ENCODE peak calls at places on chromosome 10, in seven cellular contexts. E, Q, M, R, S, Z and P are unnamed samples.

GRCh38 chr10:79023489-79024162 is 45.1 kb upstream of the ZMIZ1 start:
- DNase-seq in E (no peak), R (no peak), Q (no peak), M (no peak), Z (peak), S (peak), P (no peak)

GRCh38 chr10:79387974-79388850 is 40.9 kb downstream of the PPIF start:
- DNase-seq in R (peak), M (no peak), S (no peak), Z (no peak), E (no peak), Q (no peak), P (no peak)

GRCh38 chr10:69397972-69398371 is 18.7 kb downstream of the TACR2 start:
- DNase-seq in M (no peak), S (peak), E (no peak), Q (peak), Z (peak), R (no peak), P (no peak)

GRCh38 chr10:13949844-13950542 is 363.2 kb downstream of the PRPF18 start:
- DNase-seq in E (no peak), S (peak), Q (peak), Z (peak), R (no peak), M (peak), P (no peak)

GRCh38 chr10:5381187-5381586 is 16.4 kb downstream of the UCN3 start:
- DNase-seq in S (peak), M (no peak), E (no peak), R (no peak), Z (no peak), Q (no peak), P (no peak)

GRCh38 chr10:64219271-64220025 is 698.2 kb downstream of the REEP3 start:
- DNase-seq in R (no peak), Q (no peak), M (no peak), Z (no peak), E (no peak), S (no peak), P (no peak)

GRCh38 chr10:25753776-25754175 is 180.3 kb upstream of the MYO3A start:
- DNase-seq in E (no peak), Q (no peak), R (no peak), Z (peak), M (no peak), S (peak), P (no peak)

GRCh38 chr10:122140941-122141623 is 130.0 kb upstream of the BTBD16 start:
- DNase-seq in S (peak), M (peak), Q (peak), Z (peak), R (peak), E (peak), P (no peak)

GRCh38 chr10:71638087-71638576 is 81.4 kb downstream of the C10orf105 start:
- DNase-seq in S (no peak), E (no peak), Q (no peak), R (peak), Z (no peak), M (no peak), P (peak)
- TF ChIP-seq CTCF in S (no peak), E (no peak), Q (no peak), R (no peak), Z (no peak), M (no peak), P (no peak)

DNA sequence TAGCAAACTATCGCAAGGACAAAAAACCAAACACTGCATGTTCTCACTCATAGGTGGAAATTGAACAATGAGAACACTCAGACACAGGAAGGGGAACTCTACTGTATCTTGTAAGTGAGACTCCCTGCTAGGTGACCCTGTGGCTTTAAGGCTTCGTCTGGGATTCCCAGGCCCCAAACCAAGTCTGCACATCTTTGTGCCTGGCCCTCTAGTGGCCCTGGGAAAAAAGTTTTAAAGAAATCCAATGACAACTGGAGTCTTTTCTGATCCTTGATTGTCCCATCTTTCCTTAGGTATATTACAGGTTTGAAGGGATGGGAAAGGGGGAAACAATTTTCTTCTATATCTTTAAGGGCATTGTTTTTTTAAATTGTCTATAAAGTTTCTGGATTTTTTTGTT is 10.6 kb upstream of the LIPM start:
- DNase-seq in Q (no peak), Z (peak), S (peak), R (no peak), E (peak), M (peak), P (peak)
- TF ChIP-seq CTCF in Q (peak), Z (peak), S (peak), R (no peak), E (peak), M (peak), P (no peak)

GRCh38 chr10:44357141-44357540 is 27.8 kb downstream of the CXCL12 start:
- DNase-seq in Z (no peak), E (no peak), R (no peak), M (no peak), S (no peak), Q (no peak), P (no peak)

GRCh38 chr10:44358080-44358771 is 26.7 kb downstream of the CXCL12 start:
- DNase-seq in R (no peak), S (no peak), Z (no peak), M (no peak), E (no peak), Q (no peak), P (no peak)

GRCh38 chr10:44355630-44356029 is 29.3 kb downstream of the CXCL12 start:
- DNase-seq in Q (no peak), M (no peak), E (no peak), S (no peak), Z (no peak), R (no peak), P (no peak)

GRCh38 chr10:44353721-44354120 is 31.2 kb downstream of the CXCL12 start:
- DNase-seq in E (no peak), Q (no peak), R (no peak), M (no peak), Z (no peak), S (no peak), P (no peak)

GRCh38 chr10:44356139-44357115 is 28.5 kb downstream of the CXCL12 start:
- DNase-seq in S (no peak), Q (no peak), Z (no peak), E (no peak), R (no peak), M (peak), P (no peak)
- TF ChIP-seq CTCF in S (no peak), Q (no peak), Z (no peak), E (no peak), R (no peak), M (no peak), P (no peak)

GRCh38 chr10:132982301-132982989 is 40.1 kb upstream of the CFAP46 start:
- DNase-seq in E (no peak), S (no peak), R (no peak), Z (peak), M (no peak), Q (no peak), P (no peak)

GRCh38 chr10:132985546-132985900 is 43.2 kb upstream of the CFAP46 start:
- DNase-seq in E (no peak), S (no peak), Z (no peak), M (no peak), Q (no peak), R (no peak), P (no peak)

GRCh38 chr10:132984801-132985545 is 42.6 kb upstream of the CFAP46 start:
- DNase-seq in M (no peak), S (no peak), Q (no peak), R (no peak), Z (no peak), E (no peak), P (no peak)

GRCh38 chr10:132983250-132984007 is 41.1 kb upstream of the CFAP46 start:
- DNase-seq in E (no peak), Z (no peak), Q (no peak), M (no peak), R (no peak), S (no peak), P (no peak)

DNA sequence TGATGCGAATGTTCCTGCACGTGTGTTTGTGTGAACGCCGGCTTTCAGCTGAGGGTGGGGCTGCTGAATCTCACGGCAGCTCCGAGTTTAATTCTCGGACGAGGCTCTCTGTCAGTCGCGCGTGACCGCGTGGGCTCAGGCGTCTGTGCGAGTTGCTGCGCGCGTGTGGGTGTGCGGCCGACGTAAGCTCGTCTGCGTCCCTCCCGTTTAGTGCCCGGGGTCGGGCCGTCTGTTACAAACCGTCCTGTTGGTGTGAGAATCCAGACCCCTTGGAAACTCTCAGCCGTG is 41.6 kb upstream of the CFAP46 start:
- DNase-seq in S (no peak), Z (no peak), M (no peak), Q (no peak), E (no peak), R (no peak), P (no peak)
- TF ChIP-seq CTCF in S (no peak), Z (no peak), M (no peak), Q (no peak), E (no peak), R (no peak), P (no peak)

DNA sequence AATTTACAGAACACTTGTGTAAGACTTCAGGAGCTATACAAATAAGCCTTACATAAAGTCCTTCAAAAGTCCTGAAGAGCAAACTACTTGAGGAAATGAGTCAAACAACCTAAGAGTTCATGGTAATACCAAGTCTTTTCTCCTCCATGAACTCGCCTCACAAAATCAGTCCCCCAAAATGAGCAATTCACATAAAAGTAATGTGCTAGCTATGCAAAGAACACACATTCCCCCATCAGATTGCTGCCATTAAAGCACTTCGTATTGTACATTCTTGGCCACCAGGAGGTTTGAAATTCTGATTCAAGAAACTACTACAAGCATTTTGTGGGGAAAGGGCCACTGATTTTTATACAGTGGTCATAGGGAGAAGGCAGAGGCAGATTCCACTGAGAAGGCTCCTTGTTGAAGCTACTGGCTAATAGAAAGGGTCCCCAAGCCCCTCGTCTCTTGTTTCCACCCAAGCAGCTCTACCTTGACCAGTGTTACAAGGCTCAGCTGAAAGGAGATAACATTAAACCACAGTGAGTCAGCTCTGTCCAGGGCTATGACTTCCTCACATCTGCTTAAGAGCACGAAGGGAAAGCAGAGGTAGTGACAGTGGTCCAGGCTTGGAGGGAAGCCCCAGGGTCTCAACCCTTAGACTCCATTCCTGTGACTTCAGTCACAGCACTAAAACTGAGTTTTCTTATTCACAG is 115.2 kb upstream of the CDK1 start:
- DNase-seq in E (no peak), S (no peak), Z (peak), Q (no peak), R (no peak), M (peak), P (no peak)
- TF ChIP-seq CTCF in E (no peak), S (no peak), Z (no peak), Q (peak), R (no peak), M (no peak), P (no peak)

GRCh38 chr10:60607409-60607808 is 170.9 kb upstream of the CDK1 start:
- DNase-seq in S (no peak), Q (no peak), R (no peak), E (no peak), M (no peak), Z (no peak), P (no peak)

GRCh38 chr10:60615551-60615950 is 162.7 kb upstream of the CDK1 start:
- DNase-seq in S (no peak), R (no peak), Q (no peak), E (no peak), M (no peak), Z (no peak), P (no peak)

GRCh38 chr10:60606343-60607080 is 171.8 kb upstream of the CDK1 start:
- DNase-seq in E (no peak), Z (peak), M (peak), S (peak), R (no peak), Q (peak), P (no peak)

GRCh38 chr10:60613434-60613833 is 164.8 kb upstream of the CDK1 start:
- DNase-seq in Q (no peak), R (no peak), Z (no peak), E (no peak), M (no peak), S (no peak), P (no peak)

GRCh38 chr10:60611291-60611747 is 167.0 kb upstream of the CDK1 start:
- DNase-seq in E (peak), S (peak), M (peak), R (no peak), Q (peak), Z (peak), P (no peak)
- TF ChIP-seq CTCF in E (no peak), S (no peak), M (peak), R (no peak), Q (no peak), Z (no peak), P (no peak)

DNA sequence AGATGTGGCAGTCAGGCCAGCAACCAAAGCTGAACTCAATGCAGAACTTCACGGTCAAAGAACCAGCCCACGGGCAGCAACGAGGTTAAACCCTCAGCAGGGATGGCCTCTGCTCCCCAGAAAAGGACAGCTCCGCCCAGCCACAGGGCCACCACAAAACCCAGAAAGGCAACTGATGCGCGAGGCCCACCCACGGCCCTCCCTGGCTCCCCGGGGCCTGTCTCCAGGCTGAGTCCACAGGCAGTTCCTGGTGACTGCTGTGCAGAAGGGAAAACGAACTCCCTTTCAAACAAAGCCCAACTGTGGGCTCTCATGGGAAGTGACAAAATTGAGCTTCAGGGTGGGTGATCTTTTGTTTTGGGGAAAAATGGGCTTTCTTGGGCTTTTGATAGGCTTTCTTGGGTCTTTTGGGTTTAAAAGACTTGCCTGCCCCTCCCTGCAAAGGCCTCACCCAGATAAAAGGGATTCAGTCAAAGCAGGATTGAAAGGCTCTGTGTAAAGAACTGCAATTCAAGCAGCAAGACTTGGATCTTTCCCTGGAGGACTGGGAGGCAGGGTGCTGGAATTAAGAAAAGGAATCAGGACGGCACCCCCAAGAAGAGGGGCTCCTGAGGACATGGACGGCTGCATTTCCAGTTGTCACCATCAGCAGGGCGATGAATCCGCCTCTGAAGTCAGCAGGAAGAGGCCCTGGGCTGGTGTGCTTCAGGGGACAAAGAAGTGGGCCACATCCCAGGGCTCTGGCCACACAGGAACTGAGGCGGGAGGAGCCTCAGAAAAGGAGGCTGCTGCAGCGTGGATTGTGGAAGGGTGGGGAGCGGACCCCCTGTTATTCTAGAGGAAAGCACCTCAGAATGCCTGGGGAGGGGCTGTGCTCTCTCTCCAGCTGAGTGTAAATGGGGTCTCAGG is 209.9 kb downstream of the USP6NL start:
- DNase-seq in R (no peak), M (no peak), Z (no peak), E (peak), S (no peak), Q (no peak), P (no peak)
- TF ChIP-seq CTCF in R (no peak), M (no peak), Z (no peak), E (no peak), S (no peak), Q (no peak), P (no peak)

DNA sequence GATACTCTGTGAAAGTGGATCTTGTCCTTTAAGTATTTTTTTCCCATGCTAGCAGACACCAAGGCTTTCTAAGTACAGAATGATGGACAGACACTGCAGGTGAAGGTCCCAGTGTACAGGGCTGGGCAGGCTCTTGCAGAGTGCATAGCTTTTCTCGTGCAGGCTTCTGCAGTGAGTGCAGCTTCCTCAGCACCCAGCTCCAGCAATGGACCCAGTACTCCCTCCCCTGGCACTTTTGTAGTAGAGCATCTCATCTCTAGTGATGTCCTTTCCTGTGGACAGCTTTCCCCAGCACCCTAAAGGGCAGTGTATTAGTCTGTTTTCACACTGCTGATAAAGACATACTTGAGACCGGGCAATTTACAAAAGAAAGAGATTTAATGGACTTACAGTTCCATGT is 104.3 kb downstream of the CUL2 start:
- DNase-seq in E (no peak), Q (no peak), M (no peak), R (no peak), S (peak), Z (peak), P (no peak)
- TF ChIP-seq CTCF in E (no peak), Q (peak), M (peak), R (no peak), S (peak), Z (peak), P (no peak)